ENCODE peak calls at places on chromosomes 16 and 17, in seven cellular contexts. O, C, U, W, D, A and B are unnamed samples.

GRCh38 chr16:81626181-81626674 is 152.9 kb upstream of the PLCG2 start:
- DNase-seq in O (no peak), C (peak), U (peak), W (no peak), D (peak), A (no peak), B (peak)

GRCh38 chr17:78769200-78769773 is 12.8 kb downstream of the CYTH1 start:
- DNase-seq in O (no peak), C (no peak), U (no peak), W (peak), D (no peak), A (no peak), B (no peak)

GRCh38 chr16:4407543-4408322 is 8.7 kb downstream of the CORO7 start:
- DNase-seq in O (no peak), C (no peak), U (no peak), W (no peak), D (peak), A (no peak), B (no peak)

GRCh38 chr17:2782030-2782429 is 14.2 kb upstream of the RAP1GAP2 start:
- DNase-seq in O (no peak), C (no peak), U (peak), W (no peak), D (peak), A (no peak), B (no peak)

GRCh38 chr16:89764711-89765201 is 43.4 kb downstream of the ZNF276 start:
- DNase-seq in O (no peak), C (peak), U (no peak), W (peak), D (no peak), A (peak), B (peak)

GRCh38 chr17:50201226-50201854 is at the start of gene COL1A1:
- DNase-seq in O (no peak), C (no peak), U (no peak), W (no peak), D (peak), A (peak), B (no peak)

GRCh38 chr16:23516366-23517137 is 6.3 kb upstream of the GGA2 start:
- DNase-seq in O (no peak), C (no peak), U (no peak), W (peak), D (no peak), A (no peak), B (no peak)

GRCh38 chr16:55257971-55258613 is 65.9 kb upstream of the IRX6 start:
- DNase-seq in O (peak), C (peak), U (peak), W (peak), D (peak), A (peak), B (peak)

GRCh38 chr16:4361033-4361943 is 10.2 kb upstream of the PAM16 start:
- DNase-seq in O (no peak), C (no peak), U (no peak), W (no peak), D (no peak), A (no peak), B (no peak)

GRCh38 chr17:46089389-46089965 is 90.4 kb downstream of the STH start:
- DNase-seq in O (no peak), C (no peak), U (no peak), W (no peak), D (no peak), A (no peak), B (no peak)

GRCh38 chr17:68831170-68831569 is 124.0 kb downstream of the ABCA8 start:
- DNase-seq in O (no peak), C (no peak), U (no peak), W (no peak), D (no peak), A (no peak), B (no peak)

GRCh38 chr16:21283521-21284289 is 5.6 kb upstream of the CRYM start:
- DNase-seq in O (no peak), C (no peak), U (peak), W (no peak), D (peak), A (no peak), B (peak)

GRCh38 chr16:10859020-10859419 is 18.0 kb upstream of the CIITA start:
- DNase-seq in O (no peak), C (no peak), U (no peak), W (no peak), D (no peak), A (no peak), B (no peak)